ENCODE peak calls at places on chromosomes 1 and 21, in seven cellular contexts. A, V, X, Q, P, O and N are unnamed samples.
A peak's percentile ranks its signal among the peaks of the same experiment; 100 is the strongest.

GRCh38 chr1:211420845-211421454 is 71.0 kb downstream of the RD3 start:
- DNase-seq in V (peak; percentile 11), P (peak; percentile 39), X (no peak), O (peak; percentile 56), A (no peak), Q (no peak), N (no peak)

GRCh38 chr1:151013518-151013917 is 5.3 kb downstream of the PRUNE1 start:
- DNase-seq in O (no peak), V (no peak), X (no peak), A (no peak), Q (no peak), P (peak; percentile 63), N (peak; percentile 70)

GRCh38 chr1:169624887-169625286 is 5.0 kb downstream of the SELP start:
- DNase-seq in A (no peak), V (no peak), P (no peak), O (no peak), Q (no peak), X (no peak), N (no peak)

GRCh38 chr1:223500560-223501425 is 107.6 kb downstream of the CCDC185 start:
- DNase-seq in P (peak; percentile 95), A (no peak), Q (peak; percentile 98), X (no peak), V (peak; percentile 48), O (peak; percentile 43), N (peak; percentile 91)

GRCh38 chr1:147504801-147505303 is 36.4 kb upstream of the BCL9 start:
- DNase-seq in O (peak; percentile 30), A (no peak), V (peak; percentile 85), P (peak; percentile 15), Q (no peak), X (peak; percentile 16), N (peak; percentile 83)

GRCh38 chr1:33724348-33724747 is 139.5 kb upstream of the HMGB4 start:
- DNase-seq in V (no peak), A (no peak), P (no peak), X (no peak), O (no peak), Q (no peak), N (no peak)

GRCh38 chr1:23446644-23447310 is 22.2 kb upstream of the TCEA3 start:
- DNase-seq in A (no peak), O (no peak), P (no peak), Q (no peak), V (peak; percentile 25), X (no peak), N (no peak)

GRCh38 chr1:166980818-166981217 is 5.5 kb upstream of the ILDR2 start:
- DNase-seq in O (no peak), V (peak; percentile 46), A (no peak), X (no peak), Q (peak; percentile 63), P (no peak), N (no peak)

GRCh38 chr1:39001516-39002389 is 10.7 kb downstream of the AKIRIN1 start:
- DNase-seq in X (no peak), V (no peak), Q (no peak), P (no peak), O (no peak), A (no peak), N (no peak)

GRCh38 chr1:17563494-17564281 is 24.2 kb downstream of the ARHGEF10L start:
- DNase-seq in A (no peak), P (no peak), O (no peak), Q (no peak), V (no peak), X (no peak), N (no peak)

GRCh38 chr1:45155423-45155822 is 51.0 kb downstream of the ZSWIM5 start:
- DNase-seq in O (no peak), A (no peak), X (no peak), P (no peak), V (no peak), Q (no peak), N (no peak)

GRCh38 chr21:45454081-45454923 is 49.3 kb downstream of the COL18A1 start:
- DNase-seq in O (no peak), P (no peak), A (no peak), X (no peak), Q (no peak), V (no peak), N (no peak)

GRCh38 chr21:36852864-36853263 is 113.6 kb downstream of the HLCS start:
- DNase-seq in X (no peak), V (no peak), O (no peak), P (no peak), A (no peak), Q (no peak), N (no peak)

GRCh38 chr1:38829368-38829767 is 30.2 kb downstream of the RRAGC start:
- DNase-seq in X (no peak), V (no peak), Q (no peak), A (no peak), P (peak; percentile 8), O (no peak), N (no peak)

GRCh38 chr1:230157409-230158390 is 90.7 kb downstream of the GALNT2 start:
- DNase-seq in P (no peak), A (no peak), O (peak; percentile 42), X (no peak), V (no peak), Q (no peak), N (no peak)

GRCh38 chr1:3716351-3716750 is 35.9 kb upstream of the CCDC27 start:
- DNase-seq in Q (no peak), O (no peak), X (no peak), A (no peak), V (no peak), P (no peak), N (no peak)

GRCh38 chr1:207032528-207033017 is at the start of gene C1orf116:
- DNase-seq in X (peak; percentile 45), O (no peak), A (no peak), Q (peak; percentile 48), V (peak; percentile 96), P (no peak), N (no peak)

GRCh38 chr1:201347498-201348210 is 29.8 kb downstream of the TNNT2 start:
- DNase-seq in X (no peak), Q (no peak), A (no peak), P (no peak), V (no peak), O (no peak), N (no peak)

GRCh38 chr1:43363935-43364525 is 3.8 kb downstream of the ELOVL1 start:
- DNase-seq in V (no peak), P (no peak), X (no peak), A (no peak), O (no peak), Q (no peak), N (no peak)

GRCh38 chr1:16971330-16972209 is 8.8 kb downstream of the MFAP2 start:
- DNase-seq in O (peak; percentile 76), X (no peak), V (peak; percentile 91), A (no peak), P (no peak), Q (no peak), N (peak; percentile 74)

GRCh38 chr1:187744665-187745064 is 915.9 kb downstream of the PLA2G4A start:
- DNase-seq in V (no peak), X (no peak), Q (no peak), A (no peak), O (no peak), P (no peak), N (no peak)

GRCh38 chr1:20068722-20069121 is 1.3 kb upstream of the PLA2G5 start:
- DNase-seq in P (no peak), O (no peak), A (no peak), V (no peak), Q (no peak), X (no peak), N (no peak)

GRCh38 chr21:39312112-39313041 is 1.1 kb downstream of the BRWD1 start:
- DNase-seq in V (peak; percentile 82), X (peak; percentile 87), A (peak; percentile 97), P (peak; percentile 86), O (peak; percentile 93), Q (peak; percentile 88), N (peak; percentile 96)

GRCh38 chr1:167926486-167926997 is 9.9 kb upstream of the DCAF6 start:
- DNase-seq in O (no peak), Q (no peak), X (no peak), V (no peak), P (no peak), A (no peak), N (no peak)

GRCh38 chr1:58934711-58935110 is 150.9 kb upstream of the JUN start:
- DNase-seq in O (no peak), V (no peak), X (no peak), P (no peak), A (no peak), Q (no peak), N (no peak)

GRCh38 chr1:46606255-46606965 is 2.3 kb upstream of the MKNK1 start:
- DNase-seq in O (no peak), A (no peak), V (no peak), P (peak; percentile 25), Q (peak; percentile 38), X (no peak), N (no peak)

GRCh38 chr1:67339623-67340343 is 32.1 kb downstream of the IL12RB2 start:
- DNase-seq in X (no peak), P (peak; percentile 77), O (peak; percentile 75), V (no peak), Q (peak; percentile 91), A (no peak), N (peak; percentile 69)

GRCh38 chr21:14870841-14871126 is 194.0 kb downstream of the NRIP1 start:
- DNase-seq in O (no peak), V (no peak), A (no peak), Q (no peak), P (no peak), X (no peak), N (no peak)

GRCh38 chr1:35379317-35380000 is 111.0 kb downstream of the ZMYM4 start:
- DNase-seq in V (no peak), X (no peak), O (no peak), Q (no peak), A (no peak), P (no peak), N (no peak)